ENCODE peak calls at places on chromosomes 11 and 22, in six cellular contexts. L is activated naive CD4-positive, alpha-beta T cell treated with anti-CD3 and anti-CD28 coated beads for 36 hours; Z is mesothelial cell of epicardium; I is H9; S is Right ventricle myocardium superior; D is EL. G is an unnamed sample.

GRCh38 chr11:131467645-131468270 is 97.3 kb downstream of the NTM start:
- DNase-seq in I (no peak), D (no peak), Z (no peak), L (no peak), S (no peak), G (no peak)

GRCh38 chr11:94934836-94935235 is 38.5 kb downstream of the CWC15 start:
- DNase-seq in I (no peak), D (no peak), L (no peak), Z (no peak), S (no peak), G (no peak)

GRCh38 chr11:34342008-34342533 is 15.7 kb downstream of the ABTB2 start:
- DNase-seq in D (no peak), L (no peak), Z (no peak), S (no peak), I (no peak), G (no peak)

GRCh38 chr22:17939579-17939978 is 84.8 kb downstream of the MICAL3 start:
- DNase-seq in S (no peak), Z (no peak), D (no peak), L (no peak), I (no peak), G (no peak)

GRCh38 chr11:83801799-83802198 is 515.6 kb upstream of the CCDC90B start:
- DNase-seq in D (no peak), Z (no peak), I (no peak), L (no peak), S (no peak), G (no peak)

GRCh38 chr11:40787243-40787642 is 672.2 kb downstream of the LRRC4C start:
- DNase-seq in L (no peak), D (no peak), S (no peak), Z (no peak), I (peak; percentile 31), G (no peak)

GRCh38 chr11:13338437-13339069 is 61.0 kb downstream of the BMAL1 start:
- DNase-seq in I (no peak), Z (no peak), D (peak; percentile 78), S (no peak), L (peak; percentile 55), G (peak; percentile 58)

GRCh38 chr11:110187731-110188130 is 94.5 kb downstream of the ZC3H12C start:
- DNase-seq in D (no peak), I (no peak), Z (no peak), S (no peak), L (no peak), G (no peak)

GRCh38 chr11:130163346-130164220 is 4.0 kb downstream of the ST14 start:
- DNase-seq in Z (no peak), S (no peak), D (no peak), I (no peak), L (no peak), G (no peak)

GRCh38 chr11:66261578-66261977 is 6.9 kb upstream of the RAB1B start:
- DNase-seq in D (no peak), S (peak; percentile 41), L (no peak), Z (no peak), I (no peak), G (no peak)

GRCh38 chr11:126426126-126426525 is 70.6 kb downstream of the ST3GAL4 start:
- DNase-seq in I (no peak), S (no peak), Z (no peak), L (no peak), D (no peak), G (no peak)

GRCh38 chr11:62909107-62909894 is 11.9 kb downstream of the CHRM1 start:
- DNase-seq in S (peak; percentile 76), I (peak; percentile 97), L (peak; percentile 23), D (peak; percentile 85), Z (peak; percentile 59), G (peak; percentile 66)

GRCh38 chr11:60711316-60711715 is 11.9 kb downstream of the MS4A8 start:
- DNase-seq in L (no peak), S (no peak), D (no peak), Z (no peak), I (no peak), G (no peak)

GRCh38 chr11:298406-299065 is 790 bp downstream of the IFITM5 start:
- DNase-seq in L (no peak), Z (no peak), I (no peak), D (no peak), S (peak; percentile 41), G (no peak)

GRCh38 chr22:44042822-44043221 is 18.7 kb downstream of the PARVB start:
- DNase-seq in L (no peak), Z (no peak), S (no peak), D (no peak), I (no peak), G (no peak)

GRCh38 chr22:41526802-41527799 is 17.2 kb downstream of the POLR3H start:
- DNase-seq in D (peak; percentile 45), I (peak; percentile 63), L (peak; percentile 60), S (peak; percentile 73), Z (no peak), G (no peak)

GRCh38 chr11:46916669-46917108 is 1.7 kb downstream of the LRP4 start:
- DNase-seq in D (peak; percentile 82), Z (no peak), L (peak; percentile 27), S (peak; percentile 75), I (peak; percentile 70), G (peak; percentile 60)

GRCh38 chr11:74683279-74683871 is 47.9 kb downstream of the CHRDL2 start:
- DNase-seq in D (peak; percentile 22), I (no peak), Z (no peak), S (peak; percentile 53), L (no peak), G (no peak)

GRCh38 chr22:45349916-45350315 is 40.2 kb downstream of the FAM118A start:
- DNase-seq in Z (no peak), D (no peak), I (no peak), L (no peak), S (no peak), G (no peak)

GRCh38 chr11:58863697-58864096 is 19.2 kb upstream of the GLYATL2 start:
- DNase-seq in S (no peak), I (no peak), L (no peak), Z (no peak), D (no peak), G (no peak)

GRCh38 chr11:72676874-72677341 is 2.7 kb upstream of the PDE2A start:
- DNase-seq in L (peak; percentile 77), Z (peak; percentile 78), I (peak; percentile 94), D (peak; percentile 23), S (peak; percentile 80), G (peak; percentile 10)

GRCh38 chr11:128689946-128690745 is 3.7 kb upstream of the FLI1 start:
- DNase-seq in L (no peak), Z (no peak), S (peak; percentile 61), I (peak; percentile 48), D (no peak), G (no peak)

GRCh38 chr11:1888811-1889526 is 2.7 kb downstream of the PRR33 start:
- DNase-seq in L (peak; percentile 84), Z (no peak), I (no peak), D (no peak), S (peak; percentile 62), G (no peak)